ENCODE peak calls at places on chromosomes 7 and 10, in nine cellular contexts. One of them, this sample, is unnamed.

GRCh38 chr10:70770001-70770400 is 15.2 kb downstream of the TBATA start:
- DNase-seq in GM23338: no peak
- DNase-seq in hepatocyte: no peak
- DNase-seq in GM23248: no peak
- DNase-seq in neural progenitor cell: no peak
- DNase-seq in MM.1S: no peak
- DNase-seq in OCI-LY7: no peak
- DNase-seq in HCT116: no peak
- DNase-seq in SK-N-SH: no peak
- DNase-seq in this sample: no peak

GRCh38 chr10:110535958-110536891 is 31.3 kb upstream of the SMC3 start:
- DNase-seq in GM23338: peak; percentile 57
- DNase-seq in hepatocyte: no peak
- DNase-seq in GM23248: peak; percentile 89
- DNase-seq in neural progenitor cell: peak; percentile 41
- DNase-seq in MM.1S: peak; percentile 53
- DNase-seq in OCI-LY7: peak; percentile 57
- DNase-seq in HCT116: no peak
- DNase-seq in SK-N-SH: no peak
- DNase-seq in this sample: peak; percentile 74

GRCh38 chr10:132404911-132405462 is 8.0 kb downstream of the PWWP2B start:
- DNase-seq in GM23338: peak; percentile 83
- DNase-seq in hepatocyte: no peak
- DNase-seq in GM23248: no peak
- DNase-seq in neural progenitor cell: peak; percentile 51
- DNase-seq in MM.1S: no peak
- DNase-seq in OCI-LY7: no peak
- DNase-seq in HCT116: no peak
- DNase-seq in SK-N-SH: no peak
- DNase-seq in this sample: no peak

GRCh38 chr10:122462533-122463465 is 1.4 kb downstream of the HTRA1 start:
- DNase-seq in GM23338: no peak
- DNase-seq in hepatocyte: peak; percentile 27
- DNase-seq in GM23248: peak; percentile 78
- DNase-seq in neural progenitor cell: peak; percentile 34
- DNase-seq in MM.1S: no peak
- DNase-seq in OCI-LY7: no peak
- DNase-seq in HCT116: no peak
- DNase-seq in SK-N-SH: peak; percentile 56
- DNase-seq in this sample: peak; percentile 19

GRCh38 chr7:134031835-134032617 is 95.1 kb upstream of the LRGUK start:
- DNase-seq in GM23338: no peak
- DNase-seq in hepatocyte: no peak
- DNase-seq in GM23248: no peak
- DNase-seq in neural progenitor cell: no peak
- DNase-seq in MM.1S: no peak
- DNase-seq in OCI-LY7: no peak
- DNase-seq in HCT116: no peak
- DNase-seq in SK-N-SH: no peak
- DNase-seq in this sample: peak; percentile 26

GRCh38 chr10:78427497-78428031 is 393.9 kb downstream of the RPS24 start:
- DNase-seq in GM23338: no peak
- DNase-seq in hepatocyte: no peak
- DNase-seq in GM23248: no peak
- DNase-seq in neural progenitor cell: no peak
- DNase-seq in MM.1S: no peak
- DNase-seq in OCI-LY7: no peak
- DNase-seq in HCT116: no peak
- DNase-seq in SK-N-SH: no peak
- DNase-seq in this sample: no peak

GRCh38 chr7:223118-223800 is 30.9 kb downstream of the FAM20C start:
- DNase-seq in GM23338: no peak
- DNase-seq in hepatocyte: no peak
- DNase-seq in GM23248: no peak
- DNase-seq in neural progenitor cell: no peak
- DNase-seq in MM.1S: no peak
- DNase-seq in OCI-LY7: no peak
- DNase-seq in HCT116: no peak
- DNase-seq in SK-N-SH: no peak
- DNase-seq in this sample: no peak

GRCh38 chr7:50838675-50839377 is 56.1 kb upstream of the GRB10 start:
- DNase-seq in GM23338: no peak
- DNase-seq in hepatocyte: no peak
- DNase-seq in GM23248: peak; percentile 93
- DNase-seq in neural progenitor cell: no peak
- DNase-seq in MM.1S: no peak
- DNase-seq in OCI-LY7: no peak
- DNase-seq in HCT116: no peak
- DNase-seq in SK-N-SH: no peak
- DNase-seq in this sample: peak; percentile 87

GRCh38 chr7:20298486-20298901 is 32.2 kb upstream of the ITGB8 start:
- DNase-seq in GM23338: no peak
- DNase-seq in hepatocyte: no peak
- DNase-seq in GM23248: peak; percentile 21
- DNase-seq in neural progenitor cell: no peak
- DNase-seq in MM.1S: no peak
- DNase-seq in OCI-LY7: no peak
- DNase-seq in HCT116: no peak
- DNase-seq in SK-N-SH: no peak
- DNase-seq in this sample: no peak

GRCh38 chr7:93938293-93938692 is 16.8 kb downstream of the GNG11 start:
- DNase-seq in GM23338: no peak
- DNase-seq in hepatocyte: no peak
- DNase-seq in GM23248: no peak
- DNase-seq in neural progenitor cell: no peak
- DNase-seq in MM.1S: no peak
- DNase-seq in OCI-LY7: no peak
- DNase-seq in HCT116: no peak
- DNase-seq in SK-N-SH: no peak
- DNase-seq in this sample: no peak

GRCh38 chr7:1724118-1724910 is 54.2 kb downstream of the ELFN1 start:
- DNase-seq in GM23338: no peak
- DNase-seq in hepatocyte: no peak
- DNase-seq in GM23248: no peak
- DNase-seq in neural progenitor cell: no peak
- DNase-seq in MM.1S: no peak
- DNase-seq in OCI-LY7: no peak
- DNase-seq in HCT116: no peak
- DNase-seq in SK-N-SH: no peak
- DNase-seq in this sample: no peak

GRCh38 chr10:33413093-33413442 is 78.6 kb upstream of the NRP1 start:
- DNase-seq in GM23338: no peak
- DNase-seq in hepatocyte: no peak
- DNase-seq in GM23248: no peak
- DNase-seq in neural progenitor cell: no peak
- DNase-seq in MM.1S: no peak
- DNase-seq in OCI-LY7: no peak
- DNase-seq in HCT116: no peak
- DNase-seq in SK-N-SH: no peak
- DNase-seq in this sample: peak; percentile 57

GRCh38 chr10:79221110-79222051 is 125.9 kb upstream of the PPIF start:
- DNase-seq in GM23338: peak; percentile 82
- DNase-seq in hepatocyte: peak; percentile 82
- DNase-seq in GM23248: peak; percentile 91
- DNase-seq in neural progenitor cell: peak; percentile 85
- DNase-seq in MM.1S: no peak
- DNase-seq in OCI-LY7: no peak
- DNase-seq in HCT116: no peak
- DNase-seq in SK-N-SH: peak; percentile 84
- DNase-seq in this sample: no peak

GRCh38 chr7:19834566-19834965 is 61.1 kb upstream of the TMEM196 start:
- DNase-seq in GM23338: no peak
- DNase-seq in hepatocyte: no peak
- DNase-seq in GM23248: no peak
- DNase-seq in neural progenitor cell: no peak
- DNase-seq in MM.1S: no peak
- DNase-seq in OCI-LY7: no peak
- DNase-seq in HCT116: no peak
- DNase-seq in SK-N-SH: no peak
- DNase-seq in this sample: peak; percentile 86

GRCh38 chr10:124522903-124523260 is 61.3 kb downstream of the LHPP start:
- DNase-seq in GM23338: no peak
- DNase-seq in hepatocyte: peak; percentile 54
- DNase-seq in GM23248: no peak
- DNase-seq in neural progenitor cell: peak; percentile 2
- DNase-seq in MM.1S: no peak
- DNase-seq in OCI-LY7: no peak
- DNase-seq in HCT116: no peak
- DNase-seq in SK-N-SH: no peak
- DNase-seq in this sample: peak; percentile 16
- H3K4me2 ChIP-seq in GM23338: no peak overlapping the region
- H3K4me2 ChIP-seq in hepatocyte: peak overlapping the region; percentile 61
- H3K4me2 ChIP-seq in GM23248: no peak overlapping the region
- H3K4me2 ChIP-seq in neural progenitor cell: no peak overlapping the region
- H3K4me2 ChIP-seq in MM.1S: peak overlapping the region; percentile 12
- H3K4me2 ChIP-seq in OCI-LY7: peak overlapping the region; percentile 5
- H3K4me2 ChIP-seq in HCT116: no peak overlapping the region
- H3K4me2 ChIP-seq in SK-N-SH: no peak overlapping the region
- H3K4me2 ChIP-seq in this sample: peak overlapping the region; percentile 57

GRCh38 chr7:91191771-91192170 is 72.5 kb upstream of the FZD1 start:
- DNase-seq in GM23338: peak; percentile 42
- DNase-seq in hepatocyte: no peak
- DNase-seq in GM23248: no peak
- DNase-seq in neural progenitor cell: no peak
- DNase-seq in MM.1S: no peak
- DNase-seq in OCI-LY7: no peak
- DNase-seq in HCT116: no peak
- DNase-seq in SK-N-SH: no peak
- DNase-seq in this sample: no peak
- TF ChIP-seq EZH2phosphoT487 in GM23338: no peak
- TF ChIP-seq EZH2phosphoT487 in hepatocyte: no peak
- TF ChIP-seq EZH2phosphoT487 in GM23248: no peak
- TF ChIP-seq EZH2phosphoT487 in neural progenitor cell: no peak
- TF ChIP-seq EZH2phosphoT487 in MM.1S: no peak
- TF ChIP-seq EZH2phosphoT487 in OCI-LY7: no peak
- TF ChIP-seq EZH2phosphoT487 in HCT116: no peak
- TF ChIP-seq EZH2phosphoT487 in SK-N-SH: no peak
- TF ChIP-seq EZH2phosphoT487 in this sample: no peak

GRCh38 chr7:106423836-106424475 is 139.2 kb upstream of the NAMPT start:
- DNase-seq in GM23338: no peak
- DNase-seq in hepatocyte: no peak
- DNase-seq in GM23248: no peak
- DNase-seq in neural progenitor cell: no peak
- DNase-seq in MM.1S: no peak
- DNase-seq in OCI-LY7: no peak
- DNase-seq in HCT116: no peak
- DNase-seq in SK-N-SH: no peak
- DNase-seq in this sample: no peak

GRCh38 chr7:106423111-106423510 is 138.3 kb upstream of the NAMPT start:
- DNase-seq in GM23338: no peak
- DNase-seq in hepatocyte: no peak
- DNase-seq in GM23248: no peak
- DNase-seq in neural progenitor cell: no peak
- DNase-seq in MM.1S: no peak
- DNase-seq in OCI-LY7: no peak
- DNase-seq in HCT116: no peak
- DNase-seq in SK-N-SH: no peak
- DNase-seq in this sample: no peak

GRCh38 chr7:106425017-106425719 is 140.4 kb upstream of the NAMPT start:
- DNase-seq in GM23338: no peak
- DNase-seq in hepatocyte: peak; percentile 88
- DNase-seq in GM23248: peak; percentile 98
- DNase-seq in neural progenitor cell: no peak
- DNase-seq in MM.1S: no peak
- DNase-seq in OCI-LY7: no peak
- DNase-seq in HCT116: no peak
- DNase-seq in SK-N-SH: no peak
- DNase-seq in this sample: peak; percentile 72

GRCh38 chr7:106426803-106427202 is 142.0 kb upstream of the NAMPT start:
- DNase-seq in GM23338: no peak
- DNase-seq in hepatocyte: no peak
- DNase-seq in GM23248: no peak
- DNase-seq in neural progenitor cell: no peak
- DNase-seq in MM.1S: no peak
- DNase-seq in OCI-LY7: no peak
- DNase-seq in HCT116: no peak
- DNase-seq in SK-N-SH: no peak
- DNase-seq in this sample: no peak

DNA sequence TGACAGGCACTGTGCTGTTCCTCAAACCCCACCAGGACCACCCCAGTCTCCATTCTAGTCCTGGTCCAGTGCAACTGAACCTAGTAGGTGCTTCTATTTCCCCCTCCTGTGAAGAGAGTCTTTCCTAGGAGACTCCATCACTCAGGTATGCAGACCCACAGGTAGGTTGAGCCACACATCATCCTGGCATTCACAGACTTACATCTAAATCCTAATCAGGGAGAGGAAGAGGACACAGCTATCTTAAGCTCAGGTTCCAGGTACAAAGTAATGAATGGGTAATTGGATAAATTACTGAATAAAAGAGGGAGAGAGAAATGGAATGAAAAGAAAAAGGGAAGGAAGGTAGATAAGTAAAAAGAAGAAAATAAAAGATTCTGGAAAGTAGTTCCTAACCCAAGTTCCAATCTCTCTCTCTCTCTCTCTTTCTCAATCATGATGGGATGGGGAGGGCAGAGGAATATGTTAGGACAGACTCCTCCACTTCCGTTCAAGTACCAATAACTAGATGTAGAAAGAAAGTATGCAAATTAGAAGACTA is 139.8 kb upstream of the NAMPT start:
- DNase-seq in GM23338: no peak
- DNase-seq in hepatocyte: no peak
- DNase-seq in GM23248: no peak
- DNase-seq in neural progenitor cell: no peak
- DNase-seq in MM.1S: no peak
- DNase-seq in OCI-LY7: no peak
- DNase-seq in HCT116: no peak
- DNase-seq in SK-N-SH: no peak
- DNase-seq in this sample: no peak
- H3K4me2 ChIP-seq in GM23338: no peak overlapping the region
- H3K4me2 ChIP-seq in hepatocyte: no peak overlapping the region
- H3K4me2 ChIP-seq in GM23248: peak overlapping the region; percentile 44
- H3K4me2 ChIP-seq in neural progenitor cell: no peak overlapping the region
- H3K4me2 ChIP-seq in MM.1S: no peak overlapping the region
- H3K4me2 ChIP-seq in OCI-LY7: no peak overlapping the region
- H3K4me2 ChIP-seq in HCT116: no peak overlapping the region
- H3K4me2 ChIP-seq in SK-N-SH: peak overlapping the region; percentile 58
- H3K4me2 ChIP-seq in this sample: no peak overlapping the region

GRCh38 chr10:19628767-19629443 is 187.3 kb upstream of the PLXDC2 start:
- DNase-seq in GM23338: peak; percentile 28
- DNase-seq in hepatocyte: no peak
- DNase-seq in GM23248: peak; percentile 56
- DNase-seq in neural progenitor cell: peak; percentile 63
- DNase-seq in MM.1S: no peak
- DNase-seq in OCI-LY7: no peak
- DNase-seq in HCT116: no peak
- DNase-seq in SK-N-SH: no peak
- DNase-seq in this sample: no peak
- TF ChIP-seq EZH2phosphoT487 in GM23338: no peak
- TF ChIP-seq EZH2phosphoT487 in hepatocyte: no peak
- TF ChIP-seq EZH2phosphoT487 in GM23248: no peak
- TF ChIP-seq EZH2phosphoT487 in neural progenitor cell: no peak
- TF ChIP-seq EZH2phosphoT487 in MM.1S: no peak
- TF ChIP-seq EZH2phosphoT487 in OCI-LY7: no peak
- TF ChIP-seq EZH2phosphoT487 in HCT116: no peak
- TF ChIP-seq EZH2phosphoT487 in SK-N-SH: no peak
- TF ChIP-seq EZH2phosphoT487 in this sample: no peak

This sample was measured in PC-3.